ENCODE peak calls at places on chromosomes 16 and 17, in seven cellular contexts. S is effector memory CD4-positive, alpha-beta T cell; Q is ACHN; W is osteocyte; C is stimulated activated CD4-positive, alpha-beta T cell treated with anti-CD3 and anti-CD28 coated beads, Interleukin-1b, Interleukin-23, amount 100 ng/mL, for 24 hours; L is ELR; Z is AG09319. U is an unnamed sample.
A peak's percentile ranks its signal among the peaks of the same experiment; 100 is the strongest.

GRCh38 chr17:1186923-1187771 is 7.4 kb upstream of the ABR start:
- DNase-seq in Z (peak; percentile 71), W (peak; percentile 97), Q (peak; percentile 83), L (peak; percentile 86), C (peak; percentile 57), S (peak; percentile 49), U (peak; percentile 71)

GRCh38 chr16:27625050-27625697 is 75.2 kb downstream of the KATNIP start:
- DNase-seq in C (no peak), Z (peak; percentile 30), S (no peak), Q (no peak), W (no peak), L (no peak), U (no peak)

GRCh38 chr16:11010576-11011221 is 66.3 kb downstream of the CLEC16A start:
- DNase-seq in S (no peak), Z (no peak), C (no peak), Q (no peak), L (no peak), W (no peak), U (no peak)

GRCh38 chr17:49469831-49470568 is 25.1 kb upstream of the NGFR start:
- DNase-seq in Q (no peak), C (no peak), S (no peak), W (no peak), L (no peak), Z (no peak), U (no peak)

GRCh38 chr16:19162085-19162484 is 6.0 kb upstream of the SYT17 start:
- DNase-seq in L (no peak), S (no peak), Q (no peak), W (no peak), Z (no peak), C (no peak), U (no peak)

GRCh38 chr17:63946440-63947363 is 14.6 kb upstream of the CD79B start:
- DNase-seq in Q (peak; percentile 49), S (peak; percentile 36), W (no peak), C (peak; percentile 45), L (peak; percentile 63), Z (no peak), U (peak; percentile 60)

GRCh38 chr16:54063374-54063773 is 223.2 kb downstream of the IRX3 start:
- DNase-seq in L (no peak), C (no peak), Q (no peak), S (no peak), W (no peak), Z (no peak), U (no peak)

GRCh38 chr17:80737106-80738019 is 192.7 kb downstream of the RPTOR start:
- DNase-seq in S (no peak), Q (no peak), W (no peak), L (no peak), C (no peak), Z (no peak), U (no peak)

GRCh38 chr17:67401598-67402504 is 24.8 kb downstream of the PITPNC1 start:
- DNase-seq in Z (no peak), W (no peak), Q (no peak), S (no peak), L (no peak), C (no peak), U (no peak)

GRCh38 chr17:77211681-77212080 is 70.9 kb downstream of the SEC14L1 start:
- DNase-seq in Z (no peak), Q (no peak), S (no peak), L (no peak), C (no peak), W (no peak), U (no peak)

GRCh38 chr16:57637424-57637823 is 9.0 kb downstream of the ADGRG1 start:
- DNase-seq in C (no peak), W (no peak), S (no peak), Q (no peak), Z (no peak), L (no peak), U (no peak)